ENCODE peak calls at places on chromosomes 1 and 21, in four cellular contexts. G, L, R and P are unnamed samples.

GRCh38 chr21:39085843-39086415 is 97.3 kb downstream of the PSMG1 start:
- DNase-seq in R (no peak), L (no peak), G (no peak), P (no peak)

GRCh38 chr1:8754993-8755392 is 62.4 kb downstream of the RERE start:
- DNase-seq in G (no peak), L (no peak), R (peak; percentile 82), P (no peak)

GRCh38 chr1:175341631-175342429 is 149.3 kb upstream of the KIAA0040 start:
- DNase-seq in G (no peak), L (no peak), R (no peak), P (no peak)

GRCh38 chr1:200041337-200042118 is 14.0 kb downstream of the NR5A2 start:
- DNase-seq in G (no peak), L (peak; percentile 71), R (no peak), P (peak; percentile 30)

GRCh38 chr1:227391204-227391603 is 72.9 kb upstream of the CDC42BPA start:
- DNase-seq in L (no peak), G (no peak), R (no peak), P (no peak)

GRCh38 chr1:46798820-46799219 is at the start of gene CYP4B1:
- DNase-seq in R (no peak), G (no peak), L (no peak), P (no peak)

GRCh38 chr1:65458730-65459396 is 38.4 kb downstream of the LEPR start:
- DNase-seq in R (no peak), L (no peak), G (no peak), P (peak; percentile 14)

GRCh38 chr1:236354330-236355147 is 39.5 kb upstream of the EDARADD start:
- DNase-seq in G (no peak), R (no peak), L (peak; percentile 2), P (no peak)

GRCh38 chr1:224639426-224639975 is 23.4 kb downstream of the CNIH3 start:
- DNase-seq in R (no peak), G (no peak), L (no peak), P (peak; percentile 58)

GRCh38 chr1:45621501-45621836 is 2.4 kb downstream of the CCDC17 start:
- DNase-seq in L (no peak), R (no peak), G (no peak), P (peak; percentile 33)

GRCh38 chr1:2229921-2230700 is 2.0 kb downstream of the SKI start:
- DNase-seq in G (no peak), L (peak; percentile 57), R (no peak), P (peak; percentile 52)

GRCh38 chr1:214281902-214282695 is 1.1 kb downstream of the SMYD2 start:
- DNase-seq in L (no peak), R (peak; percentile 56), G (no peak), P (no peak)

DNA sequence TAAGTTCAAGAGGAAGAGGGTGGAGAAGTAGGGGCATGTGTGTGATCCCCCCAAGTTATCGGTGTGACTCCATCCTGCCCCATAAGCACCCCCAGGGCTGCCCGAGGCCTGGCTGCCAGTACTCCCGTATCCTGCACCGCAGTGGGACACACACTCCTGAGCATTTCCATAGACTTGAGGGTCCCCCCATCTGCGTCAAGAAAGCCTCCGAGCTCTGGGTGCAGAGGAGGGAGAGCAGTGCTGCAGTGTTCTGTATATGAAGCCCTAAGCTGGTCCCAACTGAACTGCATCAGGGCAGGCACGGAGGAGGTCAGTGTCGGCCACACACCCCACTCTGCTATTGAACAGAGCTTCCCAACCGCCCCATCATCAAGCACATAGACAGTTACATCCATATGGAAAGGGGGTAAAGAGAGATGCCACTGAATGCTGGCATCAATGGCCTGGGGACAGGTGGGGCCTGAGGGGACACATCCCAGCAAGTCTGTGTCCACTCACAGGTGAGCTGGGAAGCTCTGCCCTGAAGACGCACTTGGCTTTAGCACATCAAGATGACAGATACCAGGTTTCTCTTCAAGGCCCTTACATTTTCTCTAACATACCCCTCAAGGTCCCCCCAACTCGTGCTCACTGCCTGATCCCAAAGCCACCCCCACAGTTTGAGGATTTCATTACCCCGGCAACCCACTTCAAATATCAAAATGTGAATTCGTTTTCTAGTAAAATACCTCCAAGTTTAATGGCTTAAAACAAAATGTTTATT is 64.3 kb downstream of the EVA1C start:
- DNase-seq in L (no peak), R (no peak), G (no peak), P (no peak)
- TF ChIP-seq MAX in L (no peak), R (no peak), G (no peak), P (no peak)

DNA sequence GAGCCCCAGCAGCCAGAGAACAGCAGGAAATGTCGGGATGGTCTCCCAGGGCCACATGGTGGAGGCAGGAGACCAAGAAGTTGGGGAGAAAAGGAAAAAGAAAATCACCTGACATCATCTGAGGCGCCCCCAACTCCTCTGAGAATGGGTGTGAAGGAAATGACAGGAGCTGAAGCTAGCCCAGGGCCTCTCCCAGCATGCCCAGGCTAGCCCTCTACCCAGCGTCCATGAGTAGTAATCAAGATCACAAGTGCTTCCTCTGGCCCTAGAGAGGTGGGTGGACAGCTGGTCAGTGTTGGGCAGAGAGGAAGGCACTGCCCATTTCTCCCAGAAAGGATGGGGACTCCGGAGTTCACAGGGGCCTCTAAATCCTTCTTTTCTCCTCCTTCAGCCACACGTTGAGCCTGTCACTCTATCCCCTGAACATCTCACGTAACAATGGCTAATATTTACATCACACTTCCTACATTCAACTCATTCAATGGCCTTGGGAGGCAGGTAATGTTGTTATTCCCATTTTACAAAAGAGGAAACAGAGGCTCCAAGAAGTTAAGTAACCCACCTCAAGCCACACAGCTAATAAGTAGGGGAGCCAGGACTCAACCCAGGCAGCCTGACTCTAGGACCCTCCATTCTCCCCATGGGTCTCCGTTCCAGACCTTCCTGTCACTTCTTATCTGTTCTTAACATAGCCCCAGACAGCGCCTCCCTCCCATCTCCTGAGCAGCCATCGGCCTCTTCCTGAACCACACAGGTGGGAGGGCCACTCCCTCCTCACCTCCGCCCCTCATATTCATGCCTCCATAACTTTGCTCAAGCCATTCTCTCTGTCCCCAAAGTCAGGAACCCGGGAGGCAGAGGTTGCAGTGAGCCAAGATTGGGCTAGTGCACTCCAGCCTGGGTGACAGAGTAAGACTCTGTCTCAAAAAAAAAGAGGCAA is 2.0 kb downstream of the PADI4 start:
- DNase-seq in G (no peak), L (no peak), R (no peak), P (no peak)
- H2AFZ ChIP-seq in G (peak overlapping the region; percentile 4), L (no peak overlapping the region), R (no peak overlapping the region), P (no peak overlapping the region)

GRCh38 chr1:207826557-207827487 is 75.0 kb downstream of the CD46 start:
- DNase-seq in G (no peak), R (peak; percentile 90), L (no peak), P (peak; percentile 66)
- TF ChIP-seq POLR2A in G (no peak), R (peak; percentile 61), L (no peak), P (no peak)

GRCh38 chr21:17514124-17514481 is 1.3 kb downstream of the CXADR start:
- DNase-seq in R (peak; percentile 27), G (no peak), L (no peak), P (peak; percentile 44)

GRCh38 chr21:17519208-17519738 is 6.4 kb downstream of the CXADR start:
- DNase-seq in G (no peak), R (no peak), L (no peak), P (no peak)

GRCh38 chr21:17512245-17513213 is at the start of gene CXADR:
- DNase-seq in R (peak; percentile 89), L (peak; percentile 94), G (no peak), P (peak; percentile 48)

GRCh38 chr21:17513214-17514123 is 626 bp downstream of the CXADR start:
- DNase-seq in R (peak; percentile 16), L (peak; percentile 67), G (no peak), P (peak; percentile 60)
- TF ChIP-seq MAX in R (no peak), L (no peak), G (no peak), P (no peak)

GRCh38 chr21:29293495-29293894 is 5.2 kb upstream of the BACH1 start:
- DNase-seq in L (no peak), G (peak; percentile 71), R (no peak), P (no peak)
- H2AFZ ChIP-seq in L (no peak overlapping the region), G (no peak overlapping the region), R (no peak overlapping the region), P (no peak overlapping the region)

GRCh38 chr1:42924249-42925131 is 34.2 kb downstream of the SLC2A1 start:
- DNase-seq in R (peak; percentile 86), G (peak; percentile 72), L (peak; percentile 98), P (peak; percentile 91)
- TF ChIP-seq POLR2A in R (peak; percentile 81), G (peak; percentile 87), L (peak; percentile 93), P (peak; percentile 85)